ENCODE peak calls at places on chromosomes 11 and 22, in four cellular contexts. F is cardiac muscle cell, X is mammary epithelial cell, A is fibroblast of mammary gland. C is an unnamed sample.

GRCh38 chr22:34814260-34814659 is 251.7 kb upstream of the ISX start:
- DNase-seq in F (no peak), X (no peak), A (no peak), C (peak)

GRCh38 chr22:32389685-32390084 is 22.4 kb downstream of the RTCB start:
- DNase-seq in F (peak), X (no peak), A (peak), C (peak)

GRCh38 chr22:26395926-26396325 is 33.1 kb upstream of the ASPHD2 start:
- DNase-seq in F (no peak), X (no peak), A (no peak), C (no peak)

GRCh38 chr11:38824573-38824972 is 2226.5 kb upstream of the RAG2 start:
- DNase-seq in F (peak), X (peak), A (no peak), C (no peak)

GRCh38 chr22:33986954-33987353 is 66.7 kb upstream of the LARGE1 start:
- DNase-seq in F (no peak), X (no peak), A (no peak), C (no peak)

GRCh38 chr11:120137187-120137610 is 714 bp downstream of the TRIM29 start:
- DNase-seq in F (no peak), X (no peak), A (no peak), C (no peak)

GRCh38 chr11:17076517-17077239 is 789 bp downstream of the RPS13 start:
- DNase-seq in F (peak), X (no peak), A (peak), C (peak)

GRCh38 chr11:133894956-133895549 is 49.7 kb upstream of the SPATA19 start:
- DNase-seq in F (peak), X (no peak), A (no peak), C (no peak)

GRCh38 chr22:31556627-31557203 is 60.4 kb downstream of the SFI1 start:
- DNase-seq in F (peak), X (peak), A (peak), C (peak)

GRCh38 chr11:78318321-78318720 is 99.3 kb downstream of the GAB2 start:
- DNase-seq in F (no peak), X (no peak), A (no peak), C (no peak)

GRCh38 chr11:65900125-65900898 is at the start of gene FOSL1:
- DNase-seq in F (peak), X (peak), A (peak), C (peak)

GRCh38 chr11:106344392-106344791 is 266.9 kb downstream of the AASDHPPT start:
- DNase-seq in F (no peak), X (peak), A (peak), C (peak)

GRCh38 chr11:3088806-3089205 is 31.6 kb upstream of the CARS1 start:
- DNase-seq in F (no peak), X (no peak), A (no peak), C (no peak)

GRCh38 chr11:119727523-119728081 is 1.4 kb downstream of the NECTIN1 start:
- DNase-seq in F (peak), X (no peak), A (no peak), C (no peak)

GRCh38 chr11:88103337-88104206 is 71.7 kb downstream of the RAB38 start:
- DNase-seq in F (peak), X (peak), A (peak), C (peak)

GRCh38 chr11:96271777-96272176 is 71.2 kb downstream of the MAML2 start:
- DNase-seq in F (no peak), X (no peak), A (no peak), C (no peak)

GRCh38 chr11:125293596-125293995 is 129.0 kb downstream of the PKNOX2 start:
- DNase-seq in F (no peak), X (no peak), A (no peak), C (no peak)

GRCh38 chr22:27919943-27920755 is 1.1 kb upstream of the PITPNB start:
- DNase-seq in F (peak), X (peak), A (peak), C (peak)

GRCh38 chr11:106794058-106794457 is 224.2 kb downstream of the GUCY1A2 start:
- DNase-seq in F (no peak), X (no peak), A (peak), C (peak)

GRCh38 chr22:49566141-49566541 is 261.5 kb downstream of the BRD1 start:
- DNase-seq in F (no peak), X (no peak), A (no peak), C (no peak)

GRCh38 chr11:130999992-131000770 is 83.9 kb upstream of the SNX19 start:
- DNase-seq in F (no peak), X (peak), A (peak), C (peak)

GRCh38 chr11:57474751-57475115 is 14.4 kb downstream of the RTN4RL2 start:
- DNase-seq in F (no peak), X (no peak), A (no peak), C (no peak)

GRCh38 chr11:119262668-119263351 is 54.1 kb downstream of the MCAM start:
- DNase-seq in F (no peak), X (peak), A (peak), C (peak)

GRCh38 chr11:3903207-3903896 is 47.9 kb downstream of the STIM1 start:
- DNase-seq in F (no peak), X (no peak), A (no peak), C (no peak)

GRCh38 chr11:38598413-38598812 is 2000.4 kb upstream of the RAG2 start:
- DNase-seq in F (no peak), X (no peak), A (no peak), C (peak)

GRCh38 chr11:69240332-69241074 is 53.5 kb upstream of the MYEOV start:
- DNase-seq in F (no peak), X (peak), A (peak), C (no peak)

GRCh38 chr22:45212992-45213751 is 27.5 kb downstream of the KIAA0930 start:
- DNase-seq in F (peak), X (peak), A (peak), C (peak)

DNA sequence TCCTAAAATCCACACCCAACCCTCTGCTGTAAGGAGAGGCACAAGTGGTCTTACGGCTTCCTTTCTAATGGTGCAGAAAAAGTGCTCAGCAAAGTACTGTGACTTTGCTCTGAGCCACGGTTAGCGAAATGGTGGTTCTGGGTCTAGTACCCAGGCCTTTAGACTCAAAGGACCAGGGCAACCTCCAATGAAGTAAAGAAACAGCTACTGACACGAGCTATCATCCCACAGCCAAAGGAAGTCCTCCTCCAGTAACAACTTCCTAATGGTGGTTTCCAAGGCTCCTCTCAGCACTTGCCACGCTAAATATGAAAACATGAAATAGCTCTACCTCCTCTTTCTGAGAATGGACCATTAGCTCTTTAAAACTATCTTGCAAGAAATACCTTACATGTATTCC is 122.5 kb downstream of the ETS1 start:
- DNase-seq in F (no peak), X (no peak), A (no peak), C (no peak)
- H3K4me3 ChIP-seq in F (no peak), X (no peak), A (no peak), C (no peak)

GRCh38 chr22:41285820-41286638 is at the start of gene RANGAP1:
- DNase-seq in F (peak), X (peak), A (peak), C (peak)
- TF ChIP-seq CTCF in F (peak), X (no peak), A (peak), C (peak)

GRCh38 chr11:76579047-76579751 is 91.3 kb downstream of the LRRC32 start:
- DNase-seq in F (no peak), X (no peak), A (peak), C (peak)
- H3K4me3 ChIP-seq in F (no peak), X (no peak), A (no peak), C (no peak)

GRCh38 chr11:94224078-94224477 is 80.3 kb upstream of the IZUMO1R start:
- DNase-seq in F (no peak), X (no peak), A (peak), C (no peak)
- TF ChIP-seq CTCF in F (no peak), X (no peak), A (no peak), C (no peak)

GRCh38 chr22:25023879-25024278 is 71.4 kb downstream of the KIAA1671 start:
- DNase-seq in F (no peak), X (no peak), A (no peak), C (no peak)

GRCh38 chr22:25024895-25025294 is 72.4 kb downstream of the KIAA1671 start:
- DNase-seq in F (no peak), X (no peak), A (no peak), C (no peak)

GRCh38 chr22:25021409-25021808 is 68.9 kb downstream of the KIAA1671 start:
- DNase-seq in F (no peak), X (no peak), A (no peak), C (no peak)

GRCh38 chr22:25019427-25020184 is 67.1 kb downstream of the KIAA1671 start:
- DNase-seq in F (no peak), X (no peak), A (no peak), C (no peak)

GRCh38 chr22:25021976-25022711 is 69.6 kb downstream of the KIAA1671 start:
- DNase-seq in F (no peak), X (no peak), A (no peak), C (no peak)
- H3K4me3 ChIP-seq in F (no peak), X (no peak), A (no peak), C (no peak)

GRCh38 chr11:32893091-32893946 is 708 bp downstream of the QSER1 start:
- DNase-seq in F (peak), X (peak), A (peak), C (peak)
- TF ChIP-seq CTCF in F (peak), X (peak), A (peak), C (peak)